ENCODE peak calls at places on chromosomes 6 and 20, in eight cellular contexts. N is sigmoid colon; A is choroid plexus epithelial cell; M is CD4-positive, CD25-positive, alpha-beta regulatory T cell; O is Calu3; K is putamen; Y is fibroblast of lung; G is HTR-8/SVneo. V is an unnamed sample.

GRCh38 chr6:83092756-83093399 is 25.4 kb downstream of the DOP1A start:
- DNase-seq in G (no peak), N (no peak), K (no peak), O (no peak), M (no peak), A (peak), Y (peak), V (peak)

GRCh38 chr6:29647927-29648642 is 8.8 kb upstream of the MOG start:
- DNase-seq in O (peak), N (peak), A (peak), M (peak), Y (peak), K (no peak), G (no peak), V (no peak)

GRCh38 chr20:47019106-47019824 is 124.6 kb downstream of the EYA2 start:
- DNase-seq in A (peak), G (no peak), M (no peak), N (peak), O (no peak), Y (peak), K (no peak), V (peak)

GRCh38 chr20:3146732-3147341 is 12.8 kb downstream of the FASTKD5 start:
- DNase-seq in A (no peak), G (no peak), N (no peak), K (no peak), O (no peak), Y (peak), M (no peak), V (no peak)

GRCh38 chr6:145245119-145245518 is 490.2 kb downstream of the EPM2A start:
- DNase-seq in N (no peak), M (no peak), G (no peak), Y (peak), A (peak), K (no peak), O (no peak), V (no peak)

GRCh38 chr20:39903806-39904205 is 785.2 kb downstream of the MAFB start:
- DNase-seq in N (no peak), K (peak), Y (no peak), G (no peak), M (no peak), A (no peak), O (no peak), V (no peak)

GRCh38 chr6:3440911-3441310 is 15.9 kb downstream of the SLC22A23 start:
- DNase-seq in Y (no peak), O (no peak), G (no peak), M (no peak), K (no peak), A (no peak), N (no peak), V (no peak)

GRCh38 chr6:130675072-130675471 is 152.1 kb upstream of the SMLR1 start:
- DNase-seq in M (no peak), G (no peak), O (peak), A (peak), K (no peak), Y (peak), N (no peak), V (peak)

GRCh38 chr6:136566851-136567250 is 16.6 kb upstream of the MAP7 start:
- DNase-seq in A (no peak), N (no peak), O (no peak), M (no peak), K (no peak), G (no peak), Y (no peak), V (no peak)

GRCh38 chr6:31180500-31180899 is 10.0 kb upstream of the POU5F1 start:
- DNase-seq in K (no peak), M (peak), G (no peak), N (peak), O (peak), Y (peak), A (peak), V (peak)

GRCh38 chr6:147077251-147077650 is 127.0 kb upstream of the STXBP5 start:
- DNase-seq in O (no peak), Y (no peak), A (no peak), M (no peak), G (no peak), N (no peak), K (peak), V (no peak)

GRCh38 chr20:38153011-38153329 is 12.1 kb downstream of the TGM2 start:
- DNase-seq in N (no peak), Y (peak), A (no peak), O (no peak), G (no peak), M (no peak), K (no peak), V (no peak)

GRCh38 chr6:101703311-101703710 is 309.8 kb downstream of the GRIK2 start:
- DNase-seq in O (no peak), N (no peak), M (no peak), K (no peak), Y (no peak), G (no peak), A (no peak), V (no peak)

GRCh38 chr6:56682580-56682979 is 39.9 kb upstream of the DST start:
- DNase-seq in O (no peak), M (no peak), K (no peak), G (no peak), N (no peak), Y (no peak), A (no peak), V (no peak)

GRCh38 chr6:48200874-48201273 is 89.9 kb upstream of the PTCHD4 start:
- DNase-seq in A (peak), K (no peak), G (no peak), M (no peak), O (no peak), Y (no peak), N (no peak), V (no peak)

GRCh38 chr6:57190140-57190539 is 18.0 kb downstream of the BAG2 start:
- DNase-seq in K (no peak), O (no peak), N (no peak), Y (peak), A (peak), G (no peak), M (no peak), V (peak)

GRCh38 chr6:85453052-85453451 is 3.2 kb downstream of the NT5E start:
- DNase-seq in K (no peak), G (no peak), Y (no peak), O (no peak), M (no peak), N (no peak), A (no peak), V (no peak)

GRCh38 chr20:23270427-23270911 is 80.1 kb upstream of the NXT1 start:
- DNase-seq in Y (peak), N (no peak), A (peak), G (no peak), M (no peak), K (no peak), O (no peak), V (peak)

GRCh38 chr6:117418320-117418719 is 7.4 kb downstream of the ROS1 start:
- DNase-seq in G (no peak), O (no peak), K (no peak), M (no peak), N (no peak), Y (no peak), A (no peak), V (no peak)

GRCh38 chr6:63634630-63635029 is 972 bp upstream of the PHF3 start:
- DNase-seq in M (peak), G (no peak), N (no peak), A (peak), O (no peak), Y (peak), K (no peak), V (no peak)

GRCh38 chr6:139973602-139974373 is 599.3 kb upstream of the CITED2 start:
- DNase-seq in A (peak), K (no peak), Y (peak), M (no peak), G (no peak), O (no peak), N (no peak), V (no peak)

GRCh38 chr6:63351995-63352586 is 32.3 kb upstream of the LGSN start:
- DNase-seq in N (no peak), Y (peak), A (peak), M (peak), G (peak), O (no peak), K (no peak), V (peak)

V was measured in AG08396.